ENCODE peak calls at places on chromosomes 1 and 21, in four cellular contexts. O is esophagus squamous epithelium, F is colonic mucosa, T is neural progenitor cell. R is an unnamed sample.

GRCh38 chr21:45098867-45099266 is 24.5 kb downstream of the ADARB1 start:
- DNase-seq in O (no peak), F (no peak), T (peak), R (no peak)

GRCh38 chr1:230387296-230387695 is 38.8 kb downstream of the PGBD5 start:
- DNase-seq in O (no peak), F (no peak), T (no peak), R (no peak)

GRCh38 chr1:116725798-116726197 is 28.4 kb upstream of the CD2 start:
- DNase-seq in O (no peak), F (no peak), T (no peak), R (no peak)

GRCh38 chr1:185808675-185809074 is 74.5 kb downstream of the HMCN1 start:
- DNase-seq in O (no peak), F (no peak), T (no peak), R (no peak)

GRCh38 chr1:30757196-30757949 is at the start of gene LAPTM5:
- DNase-seq in O (no peak), F (peak), T (no peak), R (no peak)

GRCh38 chr21:29196664-29197052 is 66.2 kb downstream of the MAP3K7CL start:
- DNase-seq in O (no peak), F (no peak), T (no peak), R (no peak)

GRCh38 chr1:240501115-240501514 is 110.8 kb downstream of the GREM2 start:
- DNase-seq in O (no peak), F (no peak), T (no peak), R (no peak)

GRCh38 chr1:229907884-229908633 is 159.0 kb upstream of the GALNT2 start:
- DNase-seq in O (no peak), F (no peak), T (no peak), R (no peak)

GRCh38 chr21:15282666-15283065 is 217.9 kb upstream of the NRIP1 start:
- DNase-seq in O (no peak), F (no peak), T (no peak), R (no peak)

GRCh38 chr1:210525759-210526158 is 197.1 kb downstream of the HHAT start:
- DNase-seq in O (no peak), F (no peak), T (no peak), R (no peak)

GRCh38 chr1:154407866-154408777 is 3.0 kb downstream of the IL6R start:
- DNase-seq in O (no peak), F (peak), T (no peak), R (no peak)

GRCh38 chr1:218585565-218586184 is 240.5 kb downstream of the TGFB2 start:
- DNase-seq in O (no peak), F (no peak), T (peak), R (no peak)

GRCh38 chr1:89995595-89996397 is 886 bp downstream of the ZNF326 start:
- DNase-seq in O (no peak), F (no peak), T (no peak), R (no peak)

GRCh38 chr1:245332513-245332912 is 177.7 kb downstream of the KIF26B start:
- DNase-seq in O (no peak), F (no peak), T (no peak), R (no peak)

GRCh38 chr1:236774926-236775325 is 20.2 kb upstream of the MTR start:
- DNase-seq in O (no peak), F (no peak), T (peak), R (no peak)

GRCh38 chr1:31483012-31483946 is 70.3 kb downstream of the SERINC2 start:
- DNase-seq in O (no peak), F (peak), T (no peak), R (no peak)

GRCh38 chr1:30087465-30087864 is 635.9 kb downstream of the MATN1 start:
- DNase-seq in O (no peak), F (no peak), T (peak), R (no peak)

R was measured in ascending aorta.